ENCODE peak calls at places on chromosomes 16 and 17, in four cellular contexts. F is fibroblast of lung, M is left colon, V is PC-3. E is an unnamed sample.

GRCh38 chr17:51627776-51628175 is 367.4 kb downstream of the UTP18 start:
- DNase-seq in V (no peak), F (no peak), M (no peak), E (no peak)

GRCh38 chr17:17205368-17206148 is 575 bp downstream of the PLD6 start:
- DNase-seq in F (peak), V (peak), M (peak), E (no peak)

GRCh38 chr17:27504188-27504995 is 48.1 kb downstream of the KSR1 start:
- DNase-seq in V (no peak), F (no peak), M (no peak), E (no peak)

GRCh38 chr16:55526448-55526847 is 17.6 kb downstream of the LPCAT2 start:
- DNase-seq in F (no peak), V (no peak), M (no peak), E (no peak)

GRCh38 chr16:30090607-30091332 is 954 bp downstream of the TBX6 start:
- DNase-seq in M (peak), V (no peak), F (no peak), E (no peak)

GRCh38 chr17:78820841-78821240 is 19.8 kb downstream of the USP36 start:
- DNase-seq in V (no peak), M (no peak), F (no peak), E (no peak)

GRCh38 chr17:73956595-73957465 is 246.6 kb upstream of the RPL38 start:
- DNase-seq in F (peak), V (peak), M (peak), E (peak)

GRCh38 chr17:67520916-67521772 is 144.1 kb downstream of the PITPNC1 start:
- DNase-seq in V (peak), F (peak), M (no peak), E (no peak)

GRCh38 chr17:15414502-15415348 is 52.7 kb downstream of the CDRT4 start:
- DNase-seq in M (peak), V (no peak), F (no peak), E (no peak)

GRCh38 chr17:48150602-48151001 is 43.0 kb downstream of the SNX11 start:
- DNase-seq in V (no peak), M (no peak), F (no peak), E (no peak)

GRCh38 chr16:82801361-82801760 is 174.6 kb downstream of the CDH13 start:
- DNase-seq in M (no peak), V (no peak), F (no peak), E (peak)

GRCh38 chr17:44070455-44071197 is at the start of gene G6PC3:
- DNase-seq in M (peak), F (peak), V (peak), E (peak)

GRCh38 chr17:5694507-5694906 is 110.2 kb upstream of the NLRP1 start:
- DNase-seq in V (peak), F (no peak), M (no peak), E (no peak)

GRCh38 chr17:81621494-81622230 is 15.2 kb downstream of the NPLOC4 start:
- DNase-seq in M (no peak), F (peak), V (no peak), E (no peak)

GRCh38 chr17:73985466-73986015 is 217.9 kb upstream of the RPL38 start:
- DNase-seq in V (no peak), M (no peak), F (no peak), E (no peak)

GRCh38 chr17:4769628-4770027 is 2.1 kb upstream of the TM4SF5 start:
- DNase-seq in M (no peak), V (peak), F (no peak), E (no peak)

GRCh38 chr16:58507195-58507962 is 7.4 kb downstream of the NDRG4 start:
- DNase-seq in M (no peak), F (no peak), V (no peak), E (no peak)

GRCh38 chr16:27639588-27640276 is 89.8 kb downstream of the KATNIP start:
- DNase-seq in F (peak), V (peak), M (no peak), E (peak)

GRCh38 chr17:20291853-20292252 is 175.5 kb downstream of the LGALS9B start:
- DNase-seq in M (no peak), F (no peak), V (no peak), E (no peak)

GRCh38 chr16:35207059-35207999 is 1747.9 kb downstream of the TP53TG3F start:
- DNase-seq in F (no peak), V (no peak), M (no peak), E (no peak)

GRCh38 chr16:10171225-10171624 is 11.0 kb downstream of the GRIN2A start:
- DNase-seq in M (no peak), F (no peak), V (peak), E (no peak)

GRCh38 chr17:35752945-35753764 is at the start of gene GAS2L2:
- DNase-seq in F (no peak), M (no peak), V (no peak), E (no peak)

GRCh38 chr16:59634951-59635350 is 900.8 kb upstream of the GOT2 start:
- DNase-seq in F (peak), M (no peak), V (no peak), E (no peak)

GRCh38 chr16:57137043-57137442 is 44.7 kb downstream of the CPNE2 start:
- DNase-seq in V (no peak), F (no peak), M (no peak), E (no peak)

GRCh38 chr17:15334266-15334665 is 7.1 kb downstream of the TEKT3 start:
- DNase-seq in M (no peak), V (peak), F (no peak), E (peak)

GRCh38 chr16:81521141-81521626 is 76.6 kb downstream of the CMIP start:
- DNase-seq in F (no peak), V (no peak), M (no peak), E (no peak)

GRCh38 chr17:13626703-13627102 is 25.0 kb upstream of the HS3ST3A1 start:
- DNase-seq in V (peak), F (peak), M (no peak), E (peak)

GRCh38 chr17:82160081-82160480 is 52.6 kb downstream of the CCDC57 start:
- DNase-seq in V (peak), M (no peak), F (no peak), E (peak)

GRCh38 chr17:3335876-3336275 is 37.7 kb upstream of the OR3A1 start:
- DNase-seq in V (peak), M (no peak), F (no peak), E (peak)

GRCh38 chr16:19884611-19885455 is at the start of gene GPRC5B:
- DNase-seq in V (peak), F (no peak), M (no peak), E (no peak)

GRCh38 chr16:85330694-85331188 is 218.5 kb upstream of the CIBAR2 start:
- DNase-seq in V (peak), F (peak), M (no peak), E (peak)

GRCh38 chr16:80852261-80852872 is 48.0 kb upstream of the CDYL2 start:
- DNase-seq in M (no peak), V (peak), F (peak), E (peak)

GRCh38 chr17:27466748-27467375 is 10.6 kb downstream of the KSR1 start:
- DNase-seq in F (no peak), V (no peak), M (no peak), E (no peak)

GRCh38 chr17:75785016-75785769 is 587 bp downstream of the UNK start:
- DNase-seq in M (peak), V (peak), F (peak), E (peak)

GRCh38 chr17:18020971-18021370 is 18.0 kb downstream of the ATPAF2 start:
- DNase-seq in F (no peak), M (no peak), V (no peak), E (no peak)

GRCh38 chr16:76946879-76947278 is 244.1 kb upstream of the MON1B start:
- DNase-seq in F (peak), M (no peak), V (peak), E (peak)

GRCh38 chr17:80921741-80922579 is 69.7 kb upstream of the CHMP6 start:
- DNase-seq in M (peak), V (no peak), F (no peak), E (no peak)

GRCh38 chr17:79918581-79919163 is 79.4 kb upstream of the CBX4 start:
- DNase-seq in M (no peak), F (no peak), V (peak), E (no peak)

GRCh38 chr17:50003916-50004315 is 8.9 kb upstream of the DLX3 start:
- DNase-seq in V (no peak), M (no peak), F (no peak), E (no peak)